ENCODE peak calls at places on chromosomes 5 and 9, in six cellular contexts. One of them, this sample, is unnamed.

GRCh38 chr5:93100976-93101375 is 480.0 kb downstream of the NR2F1-AS1 start:
- DNase-seq in COR-L47: no peak
- DNase-seq in CD8-positive, alpha-beta memory T cell: no peak
- DNase-seq in activated CD4-positive, CD25-positive, alpha-beta regulatory T cell: no peak
- DNase-seq in psoas muscle: no peak
- DNase-seq in NCI-H1092: no peak
- DNase-seq in this sample: no peak

GRCh38 chr9:77454668-77455067 is 193.5 kb downstream of the GNA14 start:
- DNase-seq in COR-L47: no peak
- DNase-seq in NCI-H1092: no peak
- DNase-seq in activated CD4-positive, CD25-positive, alpha-beta regulatory T cell: no peak
- DNase-seq in CD8-positive, alpha-beta memory T cell: no peak
- DNase-seq in psoas muscle: no peak
- DNase-seq in this sample: no peak

GRCh38 chr9:14343948-14344547 is 30.1 kb upstream of the NFIB start:
- DNase-seq in CD8-positive, alpha-beta memory T cell: no peak
- DNase-seq in psoas muscle: peak
- DNase-seq in NCI-H1092: peak
- DNase-seq in activated CD4-positive, CD25-positive, alpha-beta regulatory T cell: no peak
- DNase-seq in COR-L47: peak
- DNase-seq in this sample: no peak

GRCh38 chr5:109589983-109590382 is 99.7 kb upstream of the MAN2A1 start:
- DNase-seq in NCI-H1092: no peak
- DNase-seq in CD8-positive, alpha-beta memory T cell: peak
- DNase-seq in COR-L47: no peak
- DNase-seq in psoas muscle: no peak
- DNase-seq in activated CD4-positive, CD25-positive, alpha-beta regulatory T cell: no peak
- DNase-seq in this sample: no peak

GRCh38 chr5:115459844-115460243 is 84.7 kb downstream of the FEM1C start:
- DNase-seq in psoas muscle: no peak
- DNase-seq in COR-L47: no peak
- DNase-seq in activated CD4-positive, CD25-positive, alpha-beta regulatory T cell: no peak
- DNase-seq in NCI-H1092: no peak
- DNase-seq in CD8-positive, alpha-beta memory T cell: no peak
- DNase-seq in this sample: no peak

GRCh38 chr5:179171251-179171815 is 111.2 kb downstream of the ZNF354C start:
- DNase-seq in NCI-H1092: no peak
- DNase-seq in COR-L47: no peak
- DNase-seq in psoas muscle: no peak
- DNase-seq in CD8-positive, alpha-beta memory T cell: peak
- DNase-seq in activated CD4-positive, CD25-positive, alpha-beta regulatory T cell: no peak
- DNase-seq in this sample: no peak

GRCh38 chr5:1544294-1545010 is 20.7 kb upstream of the LPCAT1 start:
- DNase-seq in COR-L47: no peak
- DNase-seq in activated CD4-positive, CD25-positive, alpha-beta regulatory T cell: no peak
- DNase-seq in psoas muscle: no peak
- DNase-seq in CD8-positive, alpha-beta memory T cell: no peak
- DNase-seq in NCI-H1092: no peak
- DNase-seq in this sample: no peak

GRCh38 chr9:123438321-123438720 is 82.3 kb downstream of the CRB2 start:
- DNase-seq in psoas muscle: no peak
- DNase-seq in NCI-H1092: no peak
- DNase-seq in COR-L47: no peak
- DNase-seq in activated CD4-positive, CD25-positive, alpha-beta regulatory T cell: no peak
- DNase-seq in CD8-positive, alpha-beta memory T cell: no peak
- DNase-seq in this sample: no peak

GRCh38 chr5:168992687-168993086 is 308.3 kb downstream of the SLIT3 start:
- DNase-seq in activated CD4-positive, CD25-positive, alpha-beta regulatory T cell: no peak
- DNase-seq in COR-L47: no peak
- DNase-seq in NCI-H1092: no peak
- DNase-seq in CD8-positive, alpha-beta memory T cell: no peak
- DNase-seq in psoas muscle: no peak
- DNase-seq in this sample: no peak

GRCh38 chr5:81626524-81626923 is 124.4 kb downstream of the SSBP2 start:
- DNase-seq in CD8-positive, alpha-beta memory T cell: no peak
- DNase-seq in COR-L47: no peak
- DNase-seq in activated CD4-positive, CD25-positive, alpha-beta regulatory T cell: no peak
- DNase-seq in NCI-H1092: no peak
- DNase-seq in psoas muscle: no peak
- DNase-seq in this sample: no peak

GRCh38 chr5:73295447-73295846 is 122.5 kb downstream of the TMEM174 start:
- DNase-seq in COR-L47: no peak
- DNase-seq in activated CD4-positive, CD25-positive, alpha-beta regulatory T cell: no peak
- DNase-seq in psoas muscle: no peak
- DNase-seq in NCI-H1092: no peak
- DNase-seq in CD8-positive, alpha-beta memory T cell: no peak
- DNase-seq in this sample: no peak

GRCh38 chr9:113882181-113882580 is 6.1 kb downstream of the ZNF618 start:
- DNase-seq in psoas muscle: no peak
- DNase-seq in NCI-H1092: no peak
- DNase-seq in activated CD4-positive, CD25-positive, alpha-beta regulatory T cell: no peak
- DNase-seq in COR-L47: no peak
- DNase-seq in CD8-positive, alpha-beta memory T cell: no peak
- DNase-seq in this sample: no peak

GRCh38 chr5:28512648-28513047 is 1474.3 kb upstream of the CDH9 start:
- DNase-seq in activated CD4-positive, CD25-positive, alpha-beta regulatory T cell: no peak
- DNase-seq in NCI-H1092: no peak
- DNase-seq in CD8-positive, alpha-beta memory T cell: no peak
- DNase-seq in COR-L47: no peak
- DNase-seq in psoas muscle: no peak
- DNase-seq in this sample: no peak

GRCh38 chr9:130713286-130713975 is 19.9 kb downstream of the EXOSC2 start:
- DNase-seq in CD8-positive, alpha-beta memory T cell: peak
- DNase-seq in COR-L47: no peak
- DNase-seq in NCI-H1092: no peak
- DNase-seq in activated CD4-positive, CD25-positive, alpha-beta regulatory T cell: no peak
- DNase-seq in psoas muscle: no peak
- DNase-seq in this sample: no peak

GRCh38 chr9:116565986-116566385 is 121.1 kb upstream of the TRIM32 start:
- DNase-seq in activated CD4-positive, CD25-positive, alpha-beta regulatory T cell: no peak
- DNase-seq in COR-L47: no peak
- DNase-seq in psoas muscle: no peak
- DNase-seq in CD8-positive, alpha-beta memory T cell: no peak
- DNase-seq in NCI-H1092: no peak
- DNase-seq in this sample: no peak

GRCh38 chr5:17316973-17317459 is 99.6 kb downstream of the BASP1 start:
- DNase-seq in psoas muscle: no peak
- DNase-seq in CD8-positive, alpha-beta memory T cell: no peak
- DNase-seq in COR-L47: no peak
- DNase-seq in activated CD4-positive, CD25-positive, alpha-beta regulatory T cell: no peak
- DNase-seq in NCI-H1092: no peak
- DNase-seq in this sample: peak

GRCh38 chr5:112186401-112186990 is 232.6 kb downstream of the EPB41L4A start:
- DNase-seq in psoas muscle: no peak
- DNase-seq in NCI-H1092: no peak
- DNase-seq in COR-L47: peak
- DNase-seq in CD8-positive, alpha-beta memory T cell: no peak
- DNase-seq in activated CD4-positive, CD25-positive, alpha-beta regulatory T cell: no peak
- DNase-seq in this sample: no peak

GRCh38 chr5:14463629-14464028 is 118.0 kb upstream of the OTULINL start:
- DNase-seq in psoas muscle: no peak
- DNase-seq in activated CD4-positive, CD25-positive, alpha-beta regulatory T cell: no peak
- DNase-seq in COR-L47: no peak
- DNase-seq in CD8-positive, alpha-beta memory T cell: no peak
- DNase-seq in NCI-H1092: peak
- DNase-seq in this sample: no peak

GRCh38 chr5:8730194-8730593 is 815.7 kb downstream of the SEMA5A start:
- DNase-seq in NCI-H1092: no peak
- DNase-seq in psoas muscle: no peak
- DNase-seq in COR-L47: no peak
- DNase-seq in CD8-positive, alpha-beta memory T cell: no peak
- DNase-seq in activated CD4-positive, CD25-positive, alpha-beta regulatory T cell: no peak
- DNase-seq in this sample: no peak

GRCh38 chr9:107807183-107807582 is 317.6 kb upstream of the KLF4 start:
- DNase-seq in CD8-positive, alpha-beta memory T cell: no peak
- DNase-seq in psoas muscle: no peak
- DNase-seq in COR-L47: no peak
- DNase-seq in NCI-H1092: no peak
- DNase-seq in activated CD4-positive, CD25-positive, alpha-beta regulatory T cell: no peak
- DNase-seq in this sample: no peak

GRCh38 chr9:16899611-16900010 is 29.1 kb upstream of the BNC2 start:
- DNase-seq in COR-L47: no peak
- DNase-seq in activated CD4-positive, CD25-positive, alpha-beta regulatory T cell: no peak
- DNase-seq in psoas muscle: no peak
- DNase-seq in CD8-positive, alpha-beta memory T cell: no peak
- DNase-seq in NCI-H1092: no peak
- DNase-seq in this sample: no peak

This sample was measured in memory B cell.